ENCODE peak calls at places on chromosomes 3 and 15, in five cellular contexts. C is SHP77, F is NCI-H1930, J is RPMI7951, U is GM13977. Z is an unnamed sample.

GRCh38 chr3:167736264-167736787 is 805 bp downstream of the SERPINI1 start:
- DNase-seq in J (no peak), F (no peak), C (no peak), U (no peak), Z (no peak)

GRCh38 chr15:88450125-88450798 is 16.9 kb downstream of the MRPL46 start:
- DNase-seq in J (peak; percentile 61), C (peak; percentile 37), F (peak; percentile 23), U (peak; percentile 65), Z (no peak)

GRCh38 chr3:108407858-108408257 is 102.5 kb downstream of the MYH15 start:
- DNase-seq in F (no peak), C (no peak), U (no peak), J (no peak), Z (no peak)

GRCh38 chr3:122066331-122067213 is 11.4 kb downstream of the CD86 start:
- DNase-seq in U (no peak), J (no peak), F (no peak), C (no peak), Z (no peak)

GRCh38 chr15:71374607-71375352 is 259.5 kb downstream of the THSD4 start:
- DNase-seq in C (no peak), F (no peak), J (peak; percentile 79), U (no peak), Z (no peak)

GRCh38 chr3:52845691-52846426 is 11.0 kb upstream of the MUSTN1 start:
- DNase-seq in J (no peak), F (no peak), U (no peak), C (no peak), Z (no peak)

GRCh38 chr15:66036859-66037258 is 167.6 kb downstream of the RAB11A start:
- DNase-seq in C (no peak), J (no peak), F (no peak), U (no peak), Z (no peak)

GRCh38 chr3:71859128-71859519 is 74.2 kb upstream of the PROK2 start:
- DNase-seq in F (peak; percentile 5), U (peak; percentile 27), J (peak; percentile 38), C (peak; percentile 23), Z (peak; percentile 5)